ENCODE peak calls at places on chromosomes 7 and 10, in four cellular contexts. One of them, this sample, is unnamed.

GRCh38 chr10:61313460-61313859 is 139.7 kb downstream of the TMEM26 start:
- DNase-seq in prostate gland: no peak
- DNase-seq in A549: no peak
- DNase-seq in transverse colon: no peak
- DNase-seq in this sample: no peak

GRCh38 chr10:29642996-29643395 is 8.2 kb upstream of the SVIL start:
- DNase-seq in transverse colon: no peak
- DNase-seq in prostate gland: no peak
- DNase-seq in A549: no peak
- DNase-seq in this sample: peak; percentile 73

GRCh38 chr10:7370511-7370910 is 40.3 kb downstream of the SFMBT2 start:
- DNase-seq in A549: no peak
- DNase-seq in transverse colon: no peak
- DNase-seq in prostate gland: no peak
- DNase-seq in this sample: no peak

GRCh38 chr7:96314402-96315108 is 7.3 kb downstream of the SLC25A13 start:
- DNase-seq in A549: no peak
- DNase-seq in transverse colon: no peak
- DNase-seq in prostate gland: no peak
- DNase-seq in this sample: no peak

GRCh38 chr10:129442866-129443265 is 24.2 kb upstream of the MGMT start:
- DNase-seq in transverse colon: no peak
- DNase-seq in prostate gland: no peak
- DNase-seq in A549: no peak
- DNase-seq in this sample: no peak

GRCh38 chr10:62899316-62899715 is 83.2 kb upstream of the EGR2 start:
- DNase-seq in A549: no peak
- DNase-seq in prostate gland: no peak
- DNase-seq in transverse colon: no peak
- DNase-seq in this sample: no peak

GRCh38 chr7:157436763-157437480 is 100.1 kb downstream of the DNAJB6 start:
- DNase-seq in A549: no peak
- DNase-seq in prostate gland: no peak
- DNase-seq in transverse colon: no peak
- DNase-seq in this sample: peak; percentile 29

GRCh38 chr10:124149681-124150080 is 56.3 kb upstream of the CHST15 start:
- DNase-seq in transverse colon: peak; percentile 35
- DNase-seq in prostate gland: no peak
- DNase-seq in A549: no peak
- DNase-seq in this sample: no peak

GRCh38 chr10:69316313-69317059 is 38.2 kb downstream of the HK1 start:
- DNase-seq in A549: no peak
- DNase-seq in prostate gland: no peak
- DNase-seq in transverse colon: no peak
- DNase-seq in this sample: no peak

GRCh38 chr10:100697070-100697469 is 48.3 kb upstream of the PAX2 start:
- DNase-seq in transverse colon: no peak
- DNase-seq in A549: peak; percentile 58
- DNase-seq in prostate gland: no peak
- DNase-seq in this sample: no peak

GRCh38 chr7:152402384-152403250 is 33.2 kb downstream of the KMT2C start:
- DNase-seq in prostate gland: no peak
- DNase-seq in A549: no peak
- DNase-seq in transverse colon: no peak
- DNase-seq in this sample: no peak

GRCh38 chr10:108653466-108653865 is 1269.8 kb downstream of the XPNPEP1 start:
- DNase-seq in transverse colon: no peak
- DNase-seq in prostate gland: no peak
- DNase-seq in A549: no peak
- DNase-seq in this sample: no peak

GRCh38 chr10:58081353-58081752 is 186.3 kb downstream of the IPMK start:
- DNase-seq in A549: no peak
- DNase-seq in transverse colon: no peak
- DNase-seq in prostate gland: no peak
- DNase-seq in this sample: no peak

GRCh38 chr10:10794056-10794455 is 223.6 kb upstream of the CELF2 start:
- DNase-seq in prostate gland: no peak
- DNase-seq in transverse colon: no peak
- DNase-seq in A549: no peak
- DNase-seq in this sample: no peak

GRCh38 chr10:78336402-78336791 is 302.7 kb downstream of the RPS24 start:
- DNase-seq in transverse colon: no peak
- DNase-seq in prostate gland: peak; percentile 0
- DNase-seq in A549: no peak
- DNase-seq in this sample: peak; percentile 72

GRCh38 chr7:5525271-5526189 is 101.9 kb upstream of the TNRC18 start:
- DNase-seq in A549: no peak
- DNase-seq in prostate gland: no peak
- DNase-seq in transverse colon: peak; percentile 66
- DNase-seq in this sample: no peak

GRCh38 chr10:46091080-46091833 is 45.2 kb upstream of the MSMB start:
- DNase-seq in A549: no peak
- DNase-seq in transverse colon: no peak
- DNase-seq in prostate gland: no peak
- DNase-seq in this sample: peak; percentile 57

GRCh38 chr7:123608991-123609882 is 7.6 kb downstream of the ASB15 start:
- DNase-seq in prostate gland: no peak
- DNase-seq in transverse colon: no peak
- DNase-seq in A549: no peak
- DNase-seq in this sample: no peak

GRCh38 chr7:117600912-117601311 is 121.1 kb downstream of the CFTR start:
- DNase-seq in prostate gland: no peak
- DNase-seq in transverse colon: no peak
- DNase-seq in A549: no peak
- DNase-seq in this sample: no peak

GRCh38 chr7:155132431-155132830 is 62.3 kb downstream of the HTR5A start:
- DNase-seq in transverse colon: no peak
- DNase-seq in A549: no peak
- DNase-seq in prostate gland: no peak
- DNase-seq in this sample: no peak

GRCh38 chr7:155130493-155130892 is 60.4 kb downstream of the HTR5A start:
- DNase-seq in A549: no peak
- DNase-seq in prostate gland: no peak
- DNase-seq in transverse colon: no peak
- DNase-seq in this sample: peak; percentile 43

GRCh38 chr7:155129186-155129585 is 59.1 kb downstream of the HTR5A start:
- DNase-seq in prostate gland: no peak
- DNase-seq in A549: no peak
- DNase-seq in transverse colon: no peak
- DNase-seq in this sample: no peak

GRCh38 chr7:155131090-155131489 is 61.0 kb downstream of the HTR5A start:
- DNase-seq in prostate gland: no peak
- DNase-seq in transverse colon: no peak
- DNase-seq in A549: no peak
- DNase-seq in this sample: no peak

DNA sequence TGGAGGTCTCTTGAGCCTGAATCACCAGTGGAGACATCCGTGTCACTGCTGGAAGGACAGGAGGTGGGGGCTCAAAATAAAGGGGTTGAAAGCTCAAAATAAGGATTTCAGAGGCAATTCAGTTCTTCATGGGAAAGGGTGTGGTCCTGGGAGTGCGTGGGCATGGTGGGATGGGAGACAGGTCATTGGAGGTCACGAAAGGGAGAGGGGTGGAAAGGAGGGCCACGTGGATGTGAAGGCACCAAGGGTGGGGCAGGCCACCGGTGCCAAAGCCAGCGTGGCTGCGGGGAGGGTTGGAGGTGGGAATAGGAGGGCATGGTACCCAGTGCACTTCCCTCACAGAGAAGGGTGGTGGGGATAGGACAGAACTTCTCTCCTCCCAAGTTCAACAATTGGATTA is 59.7 kb downstream of the HTR5A start:
- DNase-seq in prostate gland: no peak
- DNase-seq in transverse colon: no peak
- DNase-seq in A549: no peak
- DNase-seq in this sample: peak; percentile 67
- TF ChIP-seq CTCF in prostate gland: no peak
- TF ChIP-seq CTCF in transverse colon: no peak
- TF ChIP-seq CTCF in A549: no peak
- TF ChIP-seq CTCF in this sample: no peak

GRCh38 chr10:32005050-32005449 is 51.2 kb downstream of the KIF5B start:
- DNase-seq in prostate gland: peak; percentile 10
- DNase-seq in A549: peak; percentile 39
- DNase-seq in transverse colon: peak; percentile 27
- DNase-seq in this sample: no peak
- TF ChIP-seq POLR2A in prostate gland: no peak
- TF ChIP-seq POLR2A in A549: no peak
- TF ChIP-seq POLR2A in transverse colon: peak; percentile 13
- TF ChIP-seq POLR2A in this sample: no peak

GRCh38 chr10:92629945-92630344 is 37.0 kb downstream of the KIF11 start:
- DNase-seq in A549: no peak
- DNase-seq in prostate gland: no peak
- DNase-seq in transverse colon: no peak
- DNase-seq in this sample: no peak

DNA sequence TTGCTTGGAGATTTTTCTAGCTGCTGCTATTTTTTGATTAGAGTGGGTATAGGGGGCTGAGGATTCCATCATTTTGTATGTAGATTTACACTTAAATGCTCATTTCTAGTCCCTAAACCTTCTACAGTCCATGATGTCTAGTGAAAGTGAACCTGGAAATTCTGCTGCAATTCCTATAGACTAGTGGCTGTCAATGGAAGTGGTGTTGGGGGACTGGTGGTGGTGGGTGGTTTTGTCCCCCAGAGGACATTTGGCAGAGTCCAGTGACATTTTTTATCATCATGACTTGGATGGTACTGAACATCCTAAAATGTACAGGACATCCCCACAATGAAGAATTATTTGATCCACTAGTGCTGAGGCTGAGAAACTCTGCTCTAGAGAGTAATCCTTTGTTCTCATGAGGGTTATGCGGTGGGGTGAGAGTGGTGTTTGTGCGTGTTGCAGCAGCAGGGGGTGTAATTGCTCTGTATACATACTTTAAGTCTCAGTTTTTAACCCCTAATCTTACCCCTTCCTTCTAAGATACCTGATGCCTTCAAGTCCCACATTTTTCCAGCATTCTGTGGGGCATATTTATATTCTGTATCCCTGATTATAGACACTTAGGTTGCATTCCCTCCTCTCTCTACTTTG is 35.0 kb downstream of the KIF11 start:
- DNase-seq in transverse colon: no peak
- DNase-seq in prostate gland: no peak
- DNase-seq in A549: no peak
- DNase-seq in this sample: no peak
- TF ChIP-seq CTCF in transverse colon: no peak
- TF ChIP-seq CTCF in prostate gland: no peak
- TF ChIP-seq CTCF in A549: no peak
- TF ChIP-seq CTCF in this sample: no peak

GRCh38 chr7:2870471-2870941 is 26.4 kb upstream of the GNA12 start:
- DNase-seq in prostate gland: no peak
- DNase-seq in A549: no peak
- DNase-seq in transverse colon: peak; percentile 61
- DNase-seq in this sample: peak; percentile 95
- TF ChIP-seq POLR2A in prostate gland: no peak
- TF ChIP-seq POLR2A in A549: no peak
- TF ChIP-seq POLR2A in transverse colon: no peak
- TF ChIP-seq POLR2A in this sample: no peak

GRCh38 chr10:82038587-82038986 is 163.6 kb downstream of the NRG3 start:
- DNase-seq in transverse colon: no peak
- DNase-seq in prostate gland: no peak
- DNase-seq in A549: no peak
- DNase-seq in this sample: no peak

GRCh38 chr10:82037076-82037475 is 162.1 kb downstream of the NRG3 start:
- DNase-seq in transverse colon: no peak
- DNase-seq in prostate gland: peak; percentile 6
- DNase-seq in A549: no peak
- DNase-seq in this sample: no peak

GRCh38 chr10:82041018-82041417 is 166.0 kb downstream of the NRG3 start:
- DNase-seq in A549: no peak
- DNase-seq in prostate gland: no peak
- DNase-seq in transverse colon: no peak
- DNase-seq in this sample: no peak
- TF ChIP-seq CTCF in A549: no peak
- TF ChIP-seq CTCF in prostate gland: no peak
- TF ChIP-seq CTCF in transverse colon: no peak
- TF ChIP-seq CTCF in this sample: no peak

GRCh38 chr7:18936265-18936664 is 181.2 kb downstream of the TWIST1 start:
- DNase-seq in prostate gland: no peak
- DNase-seq in A549: no peak
- DNase-seq in transverse colon: no peak
- DNase-seq in this sample: no peak

GRCh38 chr7:18939771-18940576 is 177.5 kb downstream of the TWIST1 start:
- DNase-seq in transverse colon: no peak
- DNase-seq in prostate gland: no peak
- DNase-seq in A549: no peak
- DNase-seq in this sample: no peak

GRCh38 chr7:18940577-18941134 is 176.8 kb downstream of the TWIST1 start:
- DNase-seq in prostate gland: no peak
- DNase-seq in transverse colon: no peak
- DNase-seq in A549: no peak
- DNase-seq in this sample: no peak

GRCh38 chr7:18941197-18941596 is 176.2 kb downstream of the TWIST1 start:
- DNase-seq in prostate gland: no peak
- DNase-seq in transverse colon: no peak
- DNase-seq in A549: no peak
- DNase-seq in this sample: no peak
- TF ChIP-seq POLR2A in prostate gland: no peak
- TF ChIP-seq POLR2A in transverse colon: no peak
- TF ChIP-seq POLR2A in A549: no peak
- TF ChIP-seq POLR2A in this sample: no peak

GRCh38 chr7:106779877-106780276 is 85.2 kb upstream of the PIK3CG start:
- DNase-seq in transverse colon: peak; percentile 69
- DNase-seq in A549: peak; percentile 25
- DNase-seq in prostate gland: no peak
- DNase-seq in this sample: no peak

GRCh38 chr7:106777666-106778299 is 87.3 kb upstream of the PIK3CG start:
- DNase-seq in transverse colon: no peak
- DNase-seq in prostate gland: no peak
- DNase-seq in A549: no peak
- DNase-seq in this sample: no peak

GRCh38 chr7:106778656-106779250 is 86.3 kb upstream of the PIK3CG start:
- DNase-seq in prostate gland: no peak
- DNase-seq in A549: no peak
- DNase-seq in transverse colon: no peak
- DNase-seq in this sample: no peak

GRCh38 chr7:106781828-106782544 is 83.1 kb upstream of the PIK3CG start:
- DNase-seq in transverse colon: no peak
- DNase-seq in A549: no peak
- DNase-seq in prostate gland: no peak
- DNase-seq in this sample: no peak

DNA sequence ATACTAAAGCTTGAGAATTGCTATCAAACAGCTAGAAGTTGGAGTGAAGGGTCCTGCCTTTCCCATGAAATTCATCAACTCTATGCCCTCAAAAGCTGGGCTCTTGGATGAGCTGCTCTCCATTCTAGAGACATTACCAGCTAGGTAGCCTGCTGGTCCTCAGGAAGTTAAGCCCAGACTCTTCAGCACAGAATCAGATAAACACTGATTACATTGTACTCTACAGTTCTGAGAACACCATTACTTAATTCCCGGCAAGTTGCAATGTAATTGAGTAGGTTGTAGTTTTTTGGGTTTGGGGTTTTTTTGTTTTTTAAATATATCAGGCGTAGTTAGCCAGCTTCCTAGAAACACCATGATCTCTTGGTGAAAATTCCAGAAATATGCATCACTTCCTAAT is 84.1 kb upstream of the PIK3CG start:
- DNase-seq in transverse colon: no peak
- DNase-seq in prostate gland: no peak
- DNase-seq in A549: no peak
- DNase-seq in this sample: no peak
- TF ChIP-seq CTCF in transverse colon: no peak
- TF ChIP-seq CTCF in prostate gland: no peak
- TF ChIP-seq CTCF in A549: no peak
- TF ChIP-seq CTCF in this sample: no peak

This sample was measured in lower leg skin.